ENCODE peak calls at places on chromosomes 12 and 14, in ten cellular contexts. One of them, this sample, is unnamed.

GRCh38 chr14:54047645-54048308 is 91.2 kb upstream of the BMP4 start:
- DNase-seq in DMS 273 treated with DMSO at 0.1 percent for 48 hours: no peak
- DNase-seq in EH: no peak
- DNase-seq in kidney epithelial cell: no peak
- DNase-seq in AG04450: no peak
- DNase-seq in stimulated activated CD8-positive, alpha-beta memory T cell treated with anti-CD3 and anti-CD28 coated beads, Interleukin-12 subunit alpha, Interleukin-12 subunit beta, amount 100 ng/mL, for 4 hours: no peak
- DNase-seq in IMR-90: no peak
- DNase-seq in activated CD4-positive, CD25-positive, alpha-beta regulatory T cell: no peak
- DNase-seq in dermis blood vessel endothelial cell: no peak
- DNase-seq in Calu3: no peak
- DNase-seq in this sample: no peak

GRCh38 chr12:11904124-11904523 is 166.6 kb upstream of the BCL2L14 start:
- DNase-seq in IMR-90: no peak
- DNase-seq in Calu3: no peak
- DNase-seq in dermis blood vessel endothelial cell: no peak
- DNase-seq in AG04450: no peak
- DNase-seq in activated CD4-positive, CD25-positive, alpha-beta regulatory T cell: no peak
- DNase-seq in DMS 273 treated with DMSO at 0.1 percent for 48 hours: no peak
- DNase-seq in EH: no peak
- DNase-seq in kidney epithelial cell: no peak
- DNase-seq in stimulated activated CD8-positive, alpha-beta memory T cell treated with anti-CD3 and anti-CD28 coated beads, Interleukin-12 subunit alpha, Interleukin-12 subunit beta, amount 100 ng/mL, for 4 hours: no peak
- DNase-seq in this sample: no peak

GRCh38 chr14:65991124-65991523 is 495.0 kb upstream of the CCDC196 start:
- DNase-seq in kidney epithelial cell: no peak
- DNase-seq in IMR-90: no peak
- DNase-seq in dermis blood vessel endothelial cell: no peak
- DNase-seq in stimulated activated CD8-positive, alpha-beta memory T cell treated with anti-CD3 and anti-CD28 coated beads, Interleukin-12 subunit alpha, Interleukin-12 subunit beta, amount 100 ng/mL, for 4 hours: no peak
- DNase-seq in Calu3: no peak
- DNase-seq in EH: no peak
- DNase-seq in activated CD4-positive, CD25-positive, alpha-beta regulatory T cell: no peak
- DNase-seq in DMS 273 treated with DMSO at 0.1 percent for 48 hours: no peak
- DNase-seq in AG04450: no peak
- DNase-seq in this sample: no peak

GRCh38 chr12:111359914-111360276 is 9.0 kb downstream of the PHETA1 start:
- DNase-seq in stimulated activated CD8-positive, alpha-beta memory T cell treated with anti-CD3 and anti-CD28 coated beads, Interleukin-12 subunit alpha, Interleukin-12 subunit beta, amount 100 ng/mL, for 4 hours: no peak
- DNase-seq in kidney epithelial cell: no peak
- DNase-seq in EH: no peak
- DNase-seq in Calu3: no peak
- DNase-seq in DMS 273 treated with DMSO at 0.1 percent for 48 hours: no peak
- DNase-seq in dermis blood vessel endothelial cell: no peak
- DNase-seq in IMR-90: no peak
- DNase-seq in activated CD4-positive, CD25-positive, alpha-beta regulatory T cell: no peak
- DNase-seq in AG04450: no peak
- DNase-seq in this sample: no peak

GRCh38 chr14:92753250-92753649 is 4.8 kb upstream of the LGMN start:
- DNase-seq in DMS 273 treated with DMSO at 0.1 percent for 48 hours: no peak
- DNase-seq in dermis blood vessel endothelial cell: peak; percentile 47
- DNase-seq in Calu3: no peak
- DNase-seq in stimulated activated CD8-positive, alpha-beta memory T cell treated with anti-CD3 and anti-CD28 coated beads, Interleukin-12 subunit alpha, Interleukin-12 subunit beta, amount 100 ng/mL, for 4 hours: no peak
- DNase-seq in IMR-90: no peak
- DNase-seq in kidney epithelial cell: no peak
- DNase-seq in activated CD4-positive, CD25-positive, alpha-beta regulatory T cell: no peak
- DNase-seq in EH: no peak
- DNase-seq in AG04450: no peak
- DNase-seq in this sample: no peak

GRCh38 chr12:62640910-62641448 is 174.4 kb downstream of the MON2 start:
- DNase-seq in EH: peak; percentile 70
- DNase-seq in activated CD4-positive, CD25-positive, alpha-beta regulatory T cell: no peak
- DNase-seq in IMR-90: peak; percentile 68
- DNase-seq in kidney epithelial cell: peak; percentile 29
- DNase-seq in stimulated activated CD8-positive, alpha-beta memory T cell treated with anti-CD3 and anti-CD28 coated beads, Interleukin-12 subunit alpha, Interleukin-12 subunit beta, amount 100 ng/mL, for 4 hours: no peak
- DNase-seq in AG04450: no peak
- DNase-seq in DMS 273 treated with DMSO at 0.1 percent for 48 hours: no peak
- DNase-seq in dermis blood vessel endothelial cell: peak; percentile 69
- DNase-seq in Calu3: no peak
- DNase-seq in this sample: no peak

GRCh38 chr12:58639323-58639934 is 280.9 kb downstream of the LRIG3 start:
- DNase-seq in activated CD4-positive, CD25-positive, alpha-beta regulatory T cell: no peak
- DNase-seq in stimulated activated CD8-positive, alpha-beta memory T cell treated with anti-CD3 and anti-CD28 coated beads, Interleukin-12 subunit alpha, Interleukin-12 subunit beta, amount 100 ng/mL, for 4 hours: no peak
- DNase-seq in dermis blood vessel endothelial cell: no peak
- DNase-seq in Calu3: no peak
- DNase-seq in kidney epithelial cell: no peak
- DNase-seq in AG04450: no peak
- DNase-seq in IMR-90: peak; percentile 71
- DNase-seq in DMS 273 treated with DMSO at 0.1 percent for 48 hours: peak; percentile 43
- DNase-seq in EH: peak; percentile 64
- DNase-seq in this sample: no peak

GRCh38 chr12:3661028-3661427 is 91.9 kb downstream of the CRACR2A start:
- DNase-seq in DMS 273 treated with DMSO at 0.1 percent for 48 hours: no peak
- DNase-seq in dermis blood vessel endothelial cell: no peak
- DNase-seq in IMR-90: no peak
- DNase-seq in Calu3: peak; percentile 69
- DNase-seq in stimulated activated CD8-positive, alpha-beta memory T cell treated with anti-CD3 and anti-CD28 coated beads, Interleukin-12 subunit alpha, Interleukin-12 subunit beta, amount 100 ng/mL, for 4 hours: no peak
- DNase-seq in AG04450: no peak
- DNase-seq in activated CD4-positive, CD25-positive, alpha-beta regulatory T cell: no peak
- DNase-seq in EH: no peak
- DNase-seq in kidney epithelial cell: no peak
- DNase-seq in this sample: no peak

GRCh38 chr14:69287096-69287991 is 27.4 kb downstream of the GALNT16 start:
- DNase-seq in EH: no peak
- DNase-seq in kidney epithelial cell: no peak
- DNase-seq in DMS 273 treated with DMSO at 0.1 percent for 48 hours: no peak
- DNase-seq in activated CD4-positive, CD25-positive, alpha-beta regulatory T cell: no peak
- DNase-seq in AG04450: no peak
- DNase-seq in Calu3: no peak
- DNase-seq in stimulated activated CD8-positive, alpha-beta memory T cell treated with anti-CD3 and anti-CD28 coated beads, Interleukin-12 subunit alpha, Interleukin-12 subunit beta, amount 100 ng/mL, for 4 hours: no peak
- DNase-seq in dermis blood vessel endothelial cell: peak; percentile 5
- DNase-seq in IMR-90: no peak
- DNase-seq in this sample: no peak

GRCh38 chr12:105567061-105567460 is 236.6 kb downstream of the C12orf75 start:
- DNase-seq in dermis blood vessel endothelial cell: no peak
- DNase-seq in AG04450: no peak
- DNase-seq in IMR-90: no peak
- DNase-seq in stimulated activated CD8-positive, alpha-beta memory T cell treated with anti-CD3 and anti-CD28 coated beads, Interleukin-12 subunit alpha, Interleukin-12 subunit beta, amount 100 ng/mL, for 4 hours: no peak
- DNase-seq in kidney epithelial cell: peak; percentile 32
- DNase-seq in Calu3: no peak
- DNase-seq in EH: no peak
- DNase-seq in activated CD4-positive, CD25-positive, alpha-beta regulatory T cell: no peak
- DNase-seq in DMS 273 treated with DMSO at 0.1 percent for 48 hours: no peak
- DNase-seq in this sample: no peak

GRCh38 chr14:61385002-61385685 is 63.8 kb downstream of the PRKCH start:
- DNase-seq in AG04450: no peak
- DNase-seq in kidney epithelial cell: no peak
- DNase-seq in Calu3: no peak
- DNase-seq in EH: no peak
- DNase-seq in dermis blood vessel endothelial cell: no peak
- DNase-seq in stimulated activated CD8-positive, alpha-beta memory T cell treated with anti-CD3 and anti-CD28 coated beads, Interleukin-12 subunit alpha, Interleukin-12 subunit beta, amount 100 ng/mL, for 4 hours: peak; percentile 27
- DNase-seq in activated CD4-positive, CD25-positive, alpha-beta regulatory T cell: peak; percentile 18
- DNase-seq in IMR-90: no peak
- DNase-seq in DMS 273 treated with DMSO at 0.1 percent for 48 hours: no peak
- DNase-seq in this sample: no peak

GRCh38 chr12:55732288-55732687 is 3.5 kb upstream of the CD63 start:
- DNase-seq in stimulated activated CD8-positive, alpha-beta memory T cell treated with anti-CD3 and anti-CD28 coated beads, Interleukin-12 subunit alpha, Interleukin-12 subunit beta, amount 100 ng/mL, for 4 hours: no peak
- DNase-seq in Calu3: no peak
- DNase-seq in EH: no peak
- DNase-seq in IMR-90: no peak
- DNase-seq in AG04450: no peak
- DNase-seq in kidney epithelial cell: no peak
- DNase-seq in dermis blood vessel endothelial cell: no peak
- DNase-seq in DMS 273 treated with DMSO at 0.1 percent for 48 hours: no peak
- DNase-seq in activated CD4-positive, CD25-positive, alpha-beta regulatory T cell: no peak
- DNase-seq in this sample: no peak

GRCh38 chr12:85325452-85325851 is 45.4 kb downstream of the ALX1 start:
- DNase-seq in stimulated activated CD8-positive, alpha-beta memory T cell treated with anti-CD3 and anti-CD28 coated beads, Interleukin-12 subunit alpha, Interleukin-12 subunit beta, amount 100 ng/mL, for 4 hours: no peak
- DNase-seq in AG04450: no peak
- DNase-seq in DMS 273 treated with DMSO at 0.1 percent for 48 hours: no peak
- DNase-seq in EH: no peak
- DNase-seq in Calu3: no peak
- DNase-seq in activated CD4-positive, CD25-positive, alpha-beta regulatory T cell: no peak
- DNase-seq in IMR-90: no peak
- DNase-seq in kidney epithelial cell: no peak
- DNase-seq in dermis blood vessel endothelial cell: no peak
- DNase-seq in this sample: no peak

GRCh38 chr14:52455291-52456088 is 96.8 kb downstream of the TXNDC16 start:
- DNase-seq in activated CD4-positive, CD25-positive, alpha-beta regulatory T cell: no peak
- DNase-seq in Calu3: no peak
- DNase-seq in kidney epithelial cell: peak; percentile 10
- DNase-seq in stimulated activated CD8-positive, alpha-beta memory T cell treated with anti-CD3 and anti-CD28 coated beads, Interleukin-12 subunit alpha, Interleukin-12 subunit beta, amount 100 ng/mL, for 4 hours: no peak
- DNase-seq in AG04450: peak; percentile 46
- DNase-seq in DMS 273 treated with DMSO at 0.1 percent for 48 hours: no peak
- DNase-seq in dermis blood vessel endothelial cell: no peak
- DNase-seq in IMR-90: peak; percentile 87
- DNase-seq in EH: peak; percentile 82
- DNase-seq in this sample: no peak

GRCh38 chr12:15599266-15600037 is 189.7 kb downstream of the EPS8 start:
- DNase-seq in stimulated activated CD8-positive, alpha-beta memory T cell treated with anti-CD3 and anti-CD28 coated beads, Interleukin-12 subunit alpha, Interleukin-12 subunit beta, amount 100 ng/mL, for 4 hours: no peak
- DNase-seq in DMS 273 treated with DMSO at 0.1 percent for 48 hours: no peak
- DNase-seq in kidney epithelial cell: no peak
- DNase-seq in Calu3: peak; percentile 13
- DNase-seq in AG04450: peak; percentile 32
- DNase-seq in EH: peak; percentile 79
- DNase-seq in IMR-90: peak; percentile 81
- DNase-seq in dermis blood vessel endothelial cell: peak; percentile 90
- DNase-seq in activated CD4-positive, CD25-positive, alpha-beta regulatory T cell: no peak
- DNase-seq in this sample: peak; percentile 88

GRCh38 chr14:89137514-89138163 is 279.4 kb downstream of the FOXN3 start:
- DNase-seq in stimulated activated CD8-positive, alpha-beta memory T cell treated with anti-CD3 and anti-CD28 coated beads, Interleukin-12 subunit alpha, Interleukin-12 subunit beta, amount 100 ng/mL, for 4 hours: no peak
- DNase-seq in IMR-90: peak; percentile 94
- DNase-seq in dermis blood vessel endothelial cell: peak; percentile 79
- DNase-seq in AG04450: peak; percentile 71
- DNase-seq in DMS 273 treated with DMSO at 0.1 percent for 48 hours: no peak
- DNase-seq in EH: peak; percentile 98
- DNase-seq in Calu3: peak; percentile 92
- DNase-seq in activated CD4-positive, CD25-positive, alpha-beta regulatory T cell: no peak
- DNase-seq in kidney epithelial cell: peak; percentile 82
- DNase-seq in this sample: peak; percentile 92

GRCh38 chr12:46181465-46181864 is 87.4 kb downstream of the SLC38A1 start:
- DNase-seq in stimulated activated CD8-positive, alpha-beta memory T cell treated with anti-CD3 and anti-CD28 coated beads, Interleukin-12 subunit alpha, Interleukin-12 subunit beta, amount 100 ng/mL, for 4 hours: no peak
- DNase-seq in kidney epithelial cell: no peak
- DNase-seq in EH: no peak
- DNase-seq in dermis blood vessel endothelial cell: no peak
- DNase-seq in AG04450: no peak
- DNase-seq in activated CD4-positive, CD25-positive, alpha-beta regulatory T cell: no peak
- DNase-seq in IMR-90: no peak
- DNase-seq in DMS 273 treated with DMSO at 0.1 percent for 48 hours: no peak
- DNase-seq in Calu3: no peak
- DNase-seq in this sample: no peak

GRCh38 chr14:94397899-94398479 is 9.6 kb upstream of the SERPINA1 start:
- DNase-seq in DMS 273 treated with DMSO at 0.1 percent for 48 hours: no peak
- DNase-seq in EH: no peak
- DNase-seq in dermis blood vessel endothelial cell: no peak
- DNase-seq in stimulated activated CD8-positive, alpha-beta memory T cell treated with anti-CD3 and anti-CD28 coated beads, Interleukin-12 subunit alpha, Interleukin-12 subunit beta, amount 100 ng/mL, for 4 hours: no peak
- DNase-seq in kidney epithelial cell: no peak
- DNase-seq in activated CD4-positive, CD25-positive, alpha-beta regulatory T cell: no peak
- DNase-seq in Calu3: no peak
- DNase-seq in IMR-90: no peak
- DNase-seq in AG04450: no peak
- DNase-seq in this sample: no peak

GRCh38 chr12:22447223-22447622 is 97.1 kb downstream of the C2CD5 start:
- DNase-seq in stimulated activated CD8-positive, alpha-beta memory T cell treated with anti-CD3 and anti-CD28 coated beads, Interleukin-12 subunit alpha, Interleukin-12 subunit beta, amount 100 ng/mL, for 4 hours: no peak
- DNase-seq in dermis blood vessel endothelial cell: no peak
- DNase-seq in AG04450: no peak
- DNase-seq in IMR-90: peak; percentile 40
- DNase-seq in activated CD4-positive, CD25-positive, alpha-beta regulatory T cell: no peak
- DNase-seq in DMS 273 treated with DMSO at 0.1 percent for 48 hours: peak; percentile 61
- DNase-seq in Calu3: no peak
- DNase-seq in EH: peak; percentile 14
- DNase-seq in kidney epithelial cell: no peak
- DNase-seq in this sample: no peak

GRCh38 chr12:52193991-52194390 is 2.2 kb upstream of the KRT80 start:
- DNase-seq in kidney epithelial cell: no peak
- DNase-seq in Calu3: peak; percentile 17
- DNase-seq in DMS 273 treated with DMSO at 0.1 percent for 48 hours: no peak
- DNase-seq in IMR-90: no peak
- DNase-seq in activated CD4-positive, CD25-positive, alpha-beta regulatory T cell: no peak
- DNase-seq in dermis blood vessel endothelial cell: peak; percentile 76
- DNase-seq in EH: peak; percentile 70
- DNase-seq in AG04450: no peak
- DNase-seq in stimulated activated CD8-positive, alpha-beta memory T cell treated with anti-CD3 and anti-CD28 coated beads, Interleukin-12 subunit alpha, Interleukin-12 subunit beta, amount 100 ng/mL, for 4 hours: no peak
- DNase-seq in this sample: no peak

GRCh38 chr12:12467701-12468218 is 94.9 kb downstream of the DUSP16 start:
- DNase-seq in EH: peak; percentile 7
- DNase-seq in kidney epithelial cell: no peak
- DNase-seq in activated CD4-positive, CD25-positive, alpha-beta regulatory T cell: no peak
- DNase-seq in IMR-90: peak; percentile 11
- DNase-seq in Calu3: no peak
- DNase-seq in AG04450: no peak
- DNase-seq in DMS 273 treated with DMSO at 0.1 percent for 48 hours: no peak
- DNase-seq in stimulated activated CD8-positive, alpha-beta memory T cell treated with anti-CD3 and anti-CD28 coated beads, Interleukin-12 subunit alpha, Interleukin-12 subunit beta, amount 100 ng/mL, for 4 hours: no peak
- DNase-seq in dermis blood vessel endothelial cell: peak; percentile 13
- DNase-seq in this sample: no peak

This sample was measured in AG09319.